ENCODE peak calls at places on chromosomes 11 and 22, in four cellular contexts. S, J, F and B are unnamed samples.

GRCh38 chr11:12653729-12654128 is 20.5 kb upstream of the TEAD1 start:
- DNase-seq in S (no peak), J (no peak), F (no peak), B (no peak)

GRCh38 chr11:117618956-117619355 is 178.1 kb downstream of the DSCAML1 start:
- DNase-seq in S (no peak), J (no peak), F (no peak), B (no peak)

GRCh38 chr22:28977050-28977449 is 84.6 kb downstream of the C22orf31 start:
- DNase-seq in S (no peak), J (no peak), F (no peak), B (no peak)

GRCh38 chr11:128828350-128828749 is 38.7 kb downstream of the KCNJ1 start:
- DNase-seq in S (peak), J (peak), F (no peak), B (no peak)

GRCh38 chr11:117872420-117872961 is 4.0 kb downstream of the FXYD6 start:
- DNase-seq in S (no peak), J (peak), F (no peak), B (no peak)

GRCh38 chr11:59766542-59766941 is 11.4 kb downstream of the STX3 start:
- DNase-seq in S (no peak), J (no peak), F (no peak), B (no peak)

GRCh38 chr22:38938221-38938620 is 19.2 kb upstream of the APOBEC3A start:
- DNase-seq in S (no peak), J (peak), F (no peak), B (no peak)

GRCh38 chr11:13745165-13745564 is 76.7 kb downstream of the FAR1 start:
- DNase-seq in S (peak), J (no peak), F (no peak), B (peak)

GRCh38 chr22:22917377-22917776 is 29.8 kb downstream of the IGLL5 start:
- DNase-seq in S (no peak), J (no peak), F (no peak), B (no peak)

GRCh38 chr11:47175746-47176327 is 842 bp downstream of the ARFGAP2 start:
- DNase-seq in S (no peak), J (no peak), F (no peak), B (peak)

GRCh38 chr11:47177229-47177845 is 658 bp upstream of the ARFGAP2 start:
- DNase-seq in S (peak), J (no peak), F (no peak), B (peak)

GRCh38 chr11:47178305-47178704 is 1.6 kb upstream of the ARFGAP2 start:
- DNase-seq in S (no peak), J (no peak), F (no peak), B (no peak)

GRCh38 chr11:47177846-47178245 is 1.2 kb upstream of the ARFGAP2 start:
- DNase-seq in S (no peak), J (no peak), F (no peak), B (no peak)

DNA sequence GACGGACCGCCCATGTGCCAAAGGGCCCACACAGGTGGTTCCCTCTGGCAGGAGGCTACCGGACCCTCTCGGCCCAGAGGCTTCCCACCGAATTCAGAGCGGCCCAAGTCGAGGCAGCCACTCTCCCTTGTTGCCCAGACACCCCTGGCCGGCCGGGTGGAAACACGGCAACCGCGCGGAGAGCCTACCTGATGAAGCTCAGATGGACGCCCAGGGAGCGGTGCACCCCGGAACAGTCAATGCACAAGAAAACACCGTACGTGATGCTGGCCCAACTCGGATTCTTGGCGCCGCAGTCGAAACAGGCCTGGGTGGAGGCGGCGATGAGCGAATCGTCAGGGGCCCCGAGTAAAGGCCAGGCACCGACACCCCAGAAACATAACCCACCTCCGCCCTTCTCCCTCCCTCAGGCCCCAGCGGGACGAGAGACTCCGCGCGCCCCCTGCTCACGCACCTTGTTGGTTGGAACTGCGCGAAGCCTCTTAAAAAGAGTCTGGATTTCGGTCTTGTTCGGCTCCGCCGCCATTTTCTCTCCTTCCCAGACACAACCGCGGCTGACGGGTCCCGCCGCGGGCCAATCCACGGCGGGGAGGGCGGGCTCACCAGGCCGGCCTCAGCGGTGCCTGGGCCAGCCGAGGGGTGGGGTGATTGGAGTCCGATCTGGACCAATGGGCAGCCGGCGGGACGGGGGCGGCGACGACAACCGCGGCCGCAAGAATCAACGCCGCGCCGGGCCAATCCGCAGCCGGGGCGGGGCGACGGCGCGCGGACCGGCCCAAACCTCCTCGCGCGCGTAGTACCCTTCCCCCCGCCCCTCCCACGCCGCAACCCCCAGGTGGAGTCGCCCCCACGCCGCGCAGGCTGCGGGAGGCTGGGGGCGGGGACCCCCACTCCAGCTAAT is at the start of gene ARFGAP2:
- DNase-seq in S (peak), J (peak), F (peak), B (peak)
- TF ChIP-seq POLR2A in S (peak), J (no peak), F (no peak), B (peak)

GRCh38 chr11:17734986-17735822 is 623 bp downstream of the KCNC1 start:
- DNase-seq in S (peak), J (no peak), F (peak), B (peak)

GRCh38 chr11:17736921-17737817 is 2.6 kb downstream of the KCNC1 start:
- DNase-seq in S (no peak), J (no peak), F (no peak), B (peak)

GRCh38 chr11:17734418-17734911 is at the start of gene KCNC1:
- DNase-seq in S (peak), J (no peak), F (peak), B (no peak)

GRCh38 chr11:17738350-17739207 is 4.0 kb downstream of the KCNC1 start:
- DNase-seq in S (no peak), J (no peak), F (peak), B (no peak)

GRCh38 chr11:17735823-17736772 is 1.5 kb downstream of the KCNC1 start:
- DNase-seq in S (no peak), J (no peak), F (peak), B (no peak)
- TF ChIP-seq POLR2A in S (no peak), J (no peak), F (no peak), B (no peak)

GRCh38 chr11:73374130-73374529 is 2.1 kb upstream of the RELT start:
- DNase-seq in S (no peak), J (no peak), F (no peak), B (no peak)
- TF ChIP-seq POLR2A in S (no peak), J (no peak), F (no peak), B (no peak)

GRCh38 chr22:36465232-36466021 is 16.0 kb downstream of the TXN2 start:
- DNase-seq in S (peak), J (peak), F (peak), B (peak)
- TF ChIP-seq POLR2A in S (peak), J (no peak), F (no peak), B (no peak)

GRCh38 chr22:36367066-36367465 is 20.7 kb downstream of the MYH9 start:
- DNase-seq in S (no peak), J (no peak), F (no peak), B (no peak)
- TF ChIP-seq POLR2A in S (no peak), J (no peak), F (no peak), B (no peak)

DNA sequence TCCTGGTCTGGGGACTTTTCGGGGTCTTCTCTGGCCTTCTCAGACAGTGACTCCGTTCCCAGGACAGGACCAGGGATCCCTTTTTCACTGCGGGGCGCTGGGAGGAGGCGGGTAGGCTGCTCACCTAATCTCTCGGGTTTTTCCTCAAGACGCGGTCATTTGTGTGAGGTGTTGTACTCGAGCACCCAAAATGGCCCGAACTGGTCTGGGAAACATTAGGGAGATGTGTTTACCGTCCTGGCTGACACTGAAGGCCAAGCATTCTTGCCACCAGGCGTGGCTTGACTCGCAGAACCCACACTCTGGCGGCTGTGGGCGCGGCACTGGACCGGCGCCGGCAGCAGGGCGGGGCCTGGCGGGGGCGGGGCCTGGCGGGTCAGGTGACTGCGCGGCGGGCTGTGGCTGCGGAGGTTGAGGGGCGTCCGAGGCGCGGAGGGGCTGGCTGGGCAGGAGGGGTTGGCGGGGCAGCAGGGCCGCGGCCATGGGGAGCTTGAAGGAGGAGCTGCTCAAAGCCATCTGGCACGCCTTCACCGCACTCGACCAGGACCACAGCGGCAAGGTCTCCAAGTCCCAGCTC is at the start of gene SWAP70:
- DNase-seq in S (peak), J (peak), F (peak), B (peak)
- TF ChIP-seq POLR2A in S (peak), J (no peak), F (no peak), B (peak)